ENCODE peak calls at places on chromosome 3, in ten cellular contexts. J is fibroblast of mammary gland, A is cardiac fibroblast, R is astrocyte of the cerebellum, U is psoas muscle, G is right lobe of liver, V is right atrium auricular region, L is esophagus muscularis mucosa, S is ovary, K is IMR-90. P is an unnamed sample.

GRCh38 chr3:60384352-60384751 is 866.9 kb downstream of the FHIT start:
- DNase-seq in J (no peak), A (no peak), R (peak), U (no peak), G (no peak), V (no peak), L (no peak), S (no peak), K (peak), P (no peak)

GRCh38 chr3:62184559-62184958 is 188.8 kb downstream of the FEZF2 start:
- DNase-seq in J (peak), A (peak), R (no peak), U (peak), G (peak), V (no peak), L (no peak), S (no peak), K (no peak), P (no peak)

GRCh38 chr3:71423151-71423906 is 160.2 kb downstream of the FOXP1 start:
- DNase-seq in J (peak), A (peak), R (no peak), U (no peak), G (no peak), V (no peak), L (no peak), S (no peak), K (no peak), P (no peak)

GRCh38 chr3:150302246-150302645 is 105.9 kb upstream of the TSC22D2 start:
- DNase-seq in J (no peak), A (no peak), R (no peak), U (no peak), G (no peak), V (no peak), L (no peak), S (no peak), K (no peak), P (no peak)

GRCh38 chr3:76138921-76139320 is 353.6 kb upstream of the ZNF717 start:
- DNase-seq in J (no peak), A (no peak), R (peak), U (no peak), G (no peak), V (no peak), L (no peak), S (no peak), K (peak), P (no peak)

GRCh38 chr3:49745986-49746385 is 22.2 kb upstream of the GMPPB start:
- DNase-seq in J (peak), A (peak), R (peak), U (no peak), G (no peak), V (no peak), L (no peak), S (no peak), K (peak), P (no peak)

GRCh38 chr3:11914041-11914440 is 67.4 kb upstream of the TAMM41 start:
- DNase-seq in J (no peak), A (no peak), R (no peak), U (no peak), G (no peak), V (no peak), L (no peak), S (no peak), K (no peak), P (peak)

GRCh38 chr3:119147494-119147893 is 1.5 kb downstream of the TEX55 start:
- DNase-seq in J (no peak), A (no peak), R (no peak), U (no peak), G (no peak), V (no peak), L (no peak), S (no peak), K (no peak), P (no peak)

GRCh38 chr3:196619213-196619612 is 20.3 kb upstream of the NRROS start:
- DNase-seq in J (no peak), A (peak), R (no peak), U (no peak), G (no peak), V (no peak), L (no peak), S (no peak), K (no peak), P (no peak)

GRCh38 chr3:141367038-141367730 is 1.1 kb upstream of the ZBTB38 start:
- DNase-seq in J (peak), A (peak), R (peak), U (peak), G (no peak), V (no peak), L (no peak), S (no peak), K (peak), P (peak)

GRCh38 chr3:187807086-187807862 is 62.0 kb upstream of the BCL6 start:
- DNase-seq in J (peak), A (peak), R (no peak), U (no peak), G (no peak), V (no peak), L (no peak), S (no peak), K (peak), P (no peak)

GRCh38 chr3:7461202-7461825 is 600.4 kb downstream of the GRM7 start:
- DNase-seq in J (no peak), A (no peak), R (no peak), U (no peak), G (no peak), V (no peak), L (no peak), S (no peak), K (no peak), P (no peak)

GRCh38 chr3:128144512-128144911 is 8.8 kb upstream of the EEFSEC start:
- DNase-seq in J (no peak), A (no peak), R (no peak), U (no peak), G (no peak), V (no peak), L (no peak), S (no peak), K (no peak), P (no peak)

GRCh38 chr3:111812680-111813079 is 46.4 kb upstream of the PHLDB2 start:
- DNase-seq in J (no peak), A (peak), R (no peak), U (no peak), G (no peak), V (no peak), L (no peak), S (no peak), K (no peak), P (no peak)

GRCh38 chr3:159781867-159782266 is 206.8 kb upstream of the IL12A start:
- DNase-seq in J (no peak), A (no peak), R (no peak), U (no peak), G (no peak), V (no peak), L (no peak), S (no peak), K (no peak), P (no peak)

GRCh38 chr3:20575153-20575552 is 389.1 kb upstream of the SGO1 start:
- DNase-seq in J (peak), A (peak), R (no peak), U (no peak), G (no peak), V (no peak), L (no peak), S (no peak), K (peak), P (no peak)

GRCh38 chr3:173685471-173685870 is 287.9 kb downstream of the NLGN1 start:
- DNase-seq in J (no peak), A (no peak), R (no peak), U (no peak), G (no peak), V (no peak), L (no peak), S (no peak), K (no peak), P (no peak)

GRCh38 chr3:16524196-16524595 is 10.7 kb upstream of the RFTN1 start:
- DNase-seq in J (no peak), A (no peak), R (no peak), U (no peak), G (no peak), V (no peak), L (no peak), S (no peak), K (no peak), P (no peak)

GRCh38 chr3:16528111-16528510 is 14.6 kb upstream of the RFTN1 start:
- DNase-seq in J (no peak), A (no peak), R (no peak), U (peak), G (no peak), V (no peak), L (no peak), S (no peak), K (no peak), P (no peak)

GRCh38 chr3:16533928-16534913 is 20.7 kb upstream of the RFTN1 start:
- DNase-seq in J (no peak), A (no peak), R (no peak), U (no peak), G (no peak), V (no peak), L (no peak), S (no peak), K (no peak), P (no peak)

GRCh38 chr3:16528581-16528993 is 15.1 kb upstream of the RFTN1 start:
- DNase-seq in J (peak), A (no peak), R (no peak), U (peak), G (peak), V (peak), L (no peak), S (no peak), K (no peak), P (no peak)

GRCh38 chr3:16529264-16529663 is 15.8 kb upstream of the RFTN1 start:
- DNase-seq in J (no peak), A (no peak), R (no peak), U (no peak), G (no peak), V (no peak), L (no peak), S (no peak), K (no peak), P (no peak)
- TF ChIP-seq CTCF in J (peak), A (peak), R (no peak), U (no peak), G (no peak), V (no peak), L (no peak), S (no peak), K (peak), P (no peak)

DNA sequence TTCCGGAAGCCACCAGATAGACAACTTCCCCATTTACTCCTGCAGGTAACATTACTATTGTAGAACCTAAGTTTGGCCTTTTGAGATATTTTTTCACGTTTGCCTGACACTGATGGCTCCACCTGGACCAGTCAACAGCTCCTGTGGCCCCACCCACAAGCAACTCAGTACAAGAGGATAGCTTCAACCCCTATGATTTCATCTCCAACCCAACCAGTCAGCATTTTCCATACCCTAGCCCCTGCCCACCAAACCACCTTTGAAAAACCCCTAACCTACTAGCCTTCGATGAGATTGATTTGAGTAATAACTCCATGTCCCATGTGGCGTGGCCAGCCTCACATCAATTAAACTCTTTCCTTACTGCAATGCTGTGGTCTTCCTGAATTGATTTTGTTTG is 950 bp upstream of the EHHADH start:
- DNase-seq in J (no peak), A (no peak), R (no peak), U (no peak), G (no peak), V (no peak), L (no peak), S (no peak), K (no peak), P (no peak)
- H3K4me3 ChIP-seq in J (no peak), A (no peak), R (no peak), U (no peak), G (no peak), V (no peak), L (no peak), S (no peak), K (no peak), P (no peak)

GRCh38 chr3:189786479-189787064 is 155.4 kb downstream of the TP63 start:
- DNase-seq in J (no peak), A (no peak), R (no peak), U (no peak), G (no peak), V (no peak), L (no peak), S (no peak), K (no peak), P (no peak)
- TF ChIP-seq CTCF in J (peak), A (peak), R (no peak), U (no peak), G (no peak), V (peak), L (no peak), S (no peak), K (no peak), P (no peak)

DNA sequence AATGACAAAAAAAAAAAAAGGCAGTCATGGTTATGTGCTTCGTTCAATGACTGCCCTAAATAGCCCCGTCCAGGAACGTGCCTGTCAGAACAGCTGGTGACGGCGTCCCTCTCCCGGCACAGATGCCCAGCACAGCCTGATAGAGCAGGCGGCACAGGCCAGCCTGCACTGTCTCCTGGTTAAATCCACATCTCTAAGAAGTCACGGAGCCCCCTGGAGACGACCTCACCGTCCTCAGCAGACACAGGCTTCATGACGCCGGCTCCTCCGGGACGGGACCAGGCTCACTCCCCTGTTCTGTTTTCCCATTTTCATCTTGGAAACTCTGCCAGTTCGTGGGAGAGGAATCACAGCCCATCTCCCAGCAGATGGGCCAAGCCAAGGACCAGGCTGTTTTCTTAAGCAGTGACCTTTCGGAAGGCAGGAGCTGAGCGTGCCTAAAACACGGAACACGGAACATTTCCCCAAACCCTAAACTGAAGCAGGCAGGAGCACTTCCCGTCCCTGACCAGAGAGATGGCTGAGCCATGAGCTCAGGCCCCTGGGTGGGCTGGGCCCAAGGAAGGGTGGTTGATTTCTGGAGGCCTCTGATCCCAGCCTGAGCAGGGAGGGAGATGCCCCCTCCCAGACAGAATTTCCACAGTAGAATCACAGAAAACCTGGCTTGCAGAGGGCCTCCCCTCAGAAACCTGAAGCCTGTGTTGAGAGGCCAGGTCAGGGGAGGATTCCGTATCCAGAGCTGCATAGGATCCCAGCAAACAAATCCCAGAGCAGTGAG is 35.9 kb downstream of the ADCY5 start:
- DNase-seq in J (no peak), A (peak), R (no peak), U (peak), G (no peak), V (no peak), L (no peak), S (peak), K (no peak), P (no peak)
- H3K4me3 ChIP-seq in J (no peak), A (no peak), R (no peak), U (no peak), G (no peak), V (no peak), L (peak), S (peak), K (no peak), P (peak)

GRCh38 chr3:53318522-53318921 is 28.8 kb downstream of the DCP1A start:
- DNase-seq in J (peak), A (peak), R (peak), U (no peak), G (no peak), V (no peak), L (no peak), S (no peak), K (peak), P (no peak)

GRCh38 chr3:53324011-53324544 is 23.3 kb downstream of the DCP1A start:
- DNase-seq in J (no peak), A (peak), R (no peak), U (peak), G (no peak), V (no peak), L (no peak), S (no peak), K (no peak), P (no peak)

GRCh38 chr3:53320697-53321096 is 26.6 kb downstream of the DCP1A start:
- DNase-seq in J (peak), A (no peak), R (peak), U (peak), G (no peak), V (no peak), L (no peak), S (no peak), K (peak), P (no peak)
- TF ChIP-seq CTCF in J (no peak), A (no peak), R (no peak), U (peak), G (no peak), V (no peak), L (no peak), S (no peak), K (no peak), P (no peak)

P was measured in coronary artery.